ENCODE peak calls at places on chromosome 4, in seven cellular contexts. M is renal cortical epithelial cell; Q is substantia nigra; W is activated CD4-positive, alpha-beta T cell treated with anti-CD3 and anti-CD28 coated beads for 4 hours; N is cardiac fibroblast; I is activated T-helper 9 cell treated with anti-CD3 and anti-CD28 coated beads, Interleukin-2, amount 50 U/mL, for 16 hours; F is stimulated activated CD8-positive, alpha-beta memory T cell treated with anti-CD3 and anti-CD28 coated beads, Interleukin-15, amount 100 ng/mL, for 4 hours. E is an unnamed sample.

GRCh38 chr4:56570041-56570440 is 64.5 kb downstream of the ARL9 start:
- DNase-seq in Q (no peak), N (peak; percentile 7), I (no peak), F (no peak), M (no peak), W (no peak), E (no peak)

GRCh38 chr4:99856166-99856565 is 38.1 kb downstream of the LAMTOR3 start:
- DNase-seq in Q (no peak), M (peak; percentile 80), N (peak; percentile 26), F (no peak), W (peak; percentile 21), I (no peak), E (no peak)

GRCh38 chr4:2958446-2958845 is 4.8 kb downstream of the NOP14 start:
- DNase-seq in Q (no peak), F (no peak), I (no peak), W (no peak), M (no peak), N (no peak), E (no peak)

GRCh38 chr4:184313710-184314659 is 96.3 kb upstream of the ENPP6 start:
- DNase-seq in M (no peak), N (no peak), I (no peak), W (no peak), F (no peak), Q (no peak), E (no peak)

GRCh38 chr4:163484906-163485305 is 9.6 kb upstream of the TMA16 start:
- DNase-seq in I (no peak), N (peak; percentile 65), Q (peak; percentile 12), W (peak; percentile 44), F (no peak), M (peak; percentile 47), E (no peak)

GRCh38 chr4:24850669-24851068 is 55.3 kb downstream of the SOD3 start:
- DNase-seq in Q (no peak), I (no peak), N (peak; percentile 88), W (no peak), F (no peak), M (peak; percentile 97), E (no peak)

GRCh38 chr4:143728171-143728570 is 27.7 kb upstream of the FREM3 start:
- DNase-seq in M (no peak), Q (no peak), I (no peak), W (no peak), F (no peak), N (peak; percentile 32), E (no peak)

GRCh38 chr4:38009949-38010348 is 49.8 kb downstream of the PTTG2 start:
- DNase-seq in M (no peak), Q (no peak), N (no peak), I (no peak), F (no peak), W (no peak), E (no peak)

GRCh38 chr4:38921151-38921550 is 53.5 kb downstream of the FAM114A1 start:
- DNase-seq in Q (no peak), W (no peak), M (no peak), F (no peak), N (no peak), I (no peak), E (no peak)

GRCh38 chr4:87802858-87803257 is 3.5 kb downstream of the IBSP start:
- DNase-seq in W (no peak), M (no peak), F (no peak), I (no peak), N (no peak), Q (no peak), E (no peak)

GRCh38 chr4:8768357-8768999 is 103.2 kb downstream of the HMX1 start:
- DNase-seq in I (no peak), W (no peak), F (no peak), N (no peak), M (no peak), Q (no peak), E (no peak)

GRCh38 chr4:73619351-73619750 is 885 bp downstream of the RASSF6 start:
- DNase-seq in Q (no peak), I (no peak), M (no peak), N (no peak), W (no peak), F (no peak), E (no peak)

GRCh38 chr4:26000274-26000950 is 86.4 kb downstream of the SMIM20 start:
- DNase-seq in Q (no peak), N (no peak), I (no peak), F (no peak), W (no peak), M (peak; percentile 20), E (no peak)

GRCh38 chr4:139154538-139154937 is 22.5 kb downstream of the ELF2 start:
- DNase-seq in F (no peak), Q (no peak), M (no peak), W (no peak), N (no peak), I (no peak), E (no peak)

GRCh38 chr4:176302283-176303275 is 17.2 kb upstream of the SPCS3 start:
- DNase-seq in I (no peak), F (no peak), Q (no peak), N (peak; percentile 58), W (no peak), M (peak; percentile 94), E (no peak)

GRCh38 chr4:74118600-74119351 is 19.8 kb upstream of the CXCL2 start:
- DNase-seq in M (no peak), F (no peak), I (no peak), W (no peak), N (no peak), Q (no peak), E (no peak)

E was measured in cortex of kidney.